ENCODE peak calls at places on chromosomes 7 and 10, in four cellular contexts. T, R, W and Y are unnamed samples.
A peak's percentile ranks its signal among the peaks of the same experiment; 100 is the strongest.

GRCh38 chr7:141208539-141208938 is 134.7 kb downstream of the TMEM178B start:
- DNase-seq in T (no peak), R (no peak), W (no peak), Y (peak; percentile 44)

GRCh38 chr10:84267503-84268126 is 22.8 kb downstream of the RGR start:
- DNase-seq in T (peak; percentile 5), R (peak; percentile 46), W (peak; percentile 51), Y (peak; percentile 47)

GRCh38 chr7:1735806-1736468 is 65.9 kb downstream of the ELFN1 start:
- DNase-seq in T (no peak), R (no peak), W (no peak), Y (peak; percentile 46)

GRCh38 chr10:117096559-117097201 is 41.4 kb downstream of the VAX1 start:
- DNase-seq in T (no peak), R (no peak), W (peak; percentile 30), Y (no peak)

GRCh38 chr7:112995091-112995824 is 91.4 kb downstream of the GPR85 start:
- DNase-seq in T (no peak), R (no peak), W (no peak), Y (no peak)

GRCh38 chr7:6705959-6706665 is 635 bp downstream of the ZNF12 start:
- DNase-seq in T (no peak), R (peak; percentile 42), W (no peak), Y (peak; percentile 42)

GRCh38 chr7:106736508-106737201 is 75.7 kb upstream of the CCDC71L start:
- DNase-seq in T (peak; percentile 80), R (peak; percentile 57), W (no peak), Y (peak; percentile 87)

GRCh38 chr7:121503730-121504129 is 107.6 kb upstream of the FAM3C start:
- DNase-seq in T (no peak), R (no peak), W (no peak), Y (no peak)

GRCh38 chr10:103457176-103457712 is 1.5 kb downstream of the CALHM1 start:
- DNase-seq in T (no peak), R (no peak), W (no peak), Y (no peak)

GRCh38 chr10:122007415-122007814 is 18.5 kb downstream of the TACC2 start:
- DNase-seq in T (no peak), R (no peak), W (no peak), Y (no peak)

GRCh38 chr7:67602246-67602645 is 605.6 kb downstream of the TYW1 start:
- DNase-seq in T (no peak), R (no peak), W (no peak), Y (no peak)